ENCODE peak calls at places on chromosomes 6 and 20, in six cellular contexts. Q is astrocyte of the spinal cord, T is GM20000, I is AG09319, L is heart left ventricle, H is neural crest cell. Y is an unnamed sample.

GRCh38 chr6:149233056-149233715 is 84.3 kb upstream of the TAB2 start:
- DNase-seq in Q (peak), T (no peak), I (peak), L (no peak), H (no peak), Y (no peak)

GRCh38 chr6:43052842-43053544 is 658 bp downstream of the CUL7 start:
- DNase-seq in Q (peak), T (peak), I (no peak), L (no peak), H (no peak), Y (peak)

GRCh38 chr6:134034951-134035822 is 17.2 kb downstream of the SLC2A12 start:
- DNase-seq in Q (peak), T (no peak), I (no peak), L (no peak), H (no peak), Y (no peak)

GRCh38 chr20:51306521-51307358 is 235.8 kb downstream of the NFATC2 start:
- DNase-seq in Q (peak), T (peak), I (peak), L (peak), H (peak), Y (peak)

GRCh38 chr20:973785-974194 is 28.3 kb downstream of the RSPO4 start:
- DNase-seq in Q (peak), T (peak), I (no peak), L (peak), H (no peak), Y (peak)

GRCh38 chr6:30647802-30648460 is 998 bp downstream of the C6orf136 start:
- DNase-seq in Q (peak), T (no peak), I (no peak), L (no peak), H (no peak), Y (no peak)

GRCh38 chr6:119524410-119524809 is 174.8 kb upstream of the MAN1A1 start:
- DNase-seq in Q (no peak), T (no peak), I (no peak), L (no peak), H (no peak), Y (no peak)

GRCh38 chr6:108492131-108492766 is 68.5 kb upstream of the FOXO3 start:
- DNase-seq in Q (peak), T (peak), I (peak), L (no peak), H (no peak), Y (peak)

GRCh38 chr6:4687989-4688947 is 87.9 kb upstream of the CDYL start:
- DNase-seq in Q (peak), T (no peak), I (peak), L (no peak), H (no peak), Y (no peak)

GRCh38 chr6:43899830-43900229 is 129.8 kb downstream of the VEGFA start:
- DNase-seq in Q (no peak), T (no peak), I (no peak), L (no peak), H (no peak), Y (no peak)

GRCh38 chr20:25315418-25316210 is 67.7 kb downstream of the PYGB start:
- DNase-seq in Q (peak), T (no peak), I (no peak), L (peak), H (no peak), Y (no peak)

GRCh38 chr20:17616480-17617211 is 46.8 kb downstream of the DSTN start:
- DNase-seq in Q (no peak), T (no peak), I (no peak), L (peak), H (no peak), Y (no peak)

GRCh38 chr6:11648889-11649288 is 111.3 kb downstream of the TMEM170B start:
- DNase-seq in Q (no peak), T (no peak), I (no peak), L (no peak), H (no peak), Y (no peak)

GRCh38 chr6:113328886-113329381 is 528.2 kb upstream of the MARCKS start:
- DNase-seq in Q (peak), T (no peak), I (no peak), L (no peak), H (peak), Y (no peak)

GRCh38 chr20:11553603-11554002 is 364.1 kb upstream of the BTBD3 start:
- DNase-seq in Q (peak), T (no peak), I (no peak), L (no peak), H (no peak), Y (no peak)

GRCh38 chr6:37517411-37517812 is 17.7 kb upstream of the CCDC167 start:
- DNase-seq in Q (no peak), T (no peak), I (no peak), L (no peak), H (no peak), Y (peak)

GRCh38 chr6:87837876-87838275 is 135.8 kb upstream of the AKIRIN2 start:
- DNase-seq in Q (no peak), T (no peak), I (no peak), L (no peak), H (no peak), Y (no peak)

GRCh38 chr20:50126662-50127061 is 13.7 kb upstream of the UBE2V1 start:
- DNase-seq in Q (no peak), T (no peak), I (no peak), L (no peak), H (no peak), Y (no peak)

GRCh38 chr6:148658701-148659100 is 88.1 kb upstream of the UST start:
- DNase-seq in Q (no peak), T (no peak), I (no peak), L (no peak), H (no peak), Y (no peak)

GRCh38 chr6:118860880-118861279 is 33.1 kb upstream of the ASF1A start:
- DNase-seq in Q (no peak), T (no peak), I (no peak), L (peak), H (no peak), Y (no peak)

GRCh38 chr6:122832515-122833228 is 43.6 kb downstream of the SMPDL3A start:
- DNase-seq in Q (no peak), T (no peak), I (no peak), L (no peak), H (no peak), Y (no peak)
- TF ChIP-seq CTCF in Q (no peak), T (no peak), I (no peak), L (no peak), H (no peak), Y (no peak)

DNA sequence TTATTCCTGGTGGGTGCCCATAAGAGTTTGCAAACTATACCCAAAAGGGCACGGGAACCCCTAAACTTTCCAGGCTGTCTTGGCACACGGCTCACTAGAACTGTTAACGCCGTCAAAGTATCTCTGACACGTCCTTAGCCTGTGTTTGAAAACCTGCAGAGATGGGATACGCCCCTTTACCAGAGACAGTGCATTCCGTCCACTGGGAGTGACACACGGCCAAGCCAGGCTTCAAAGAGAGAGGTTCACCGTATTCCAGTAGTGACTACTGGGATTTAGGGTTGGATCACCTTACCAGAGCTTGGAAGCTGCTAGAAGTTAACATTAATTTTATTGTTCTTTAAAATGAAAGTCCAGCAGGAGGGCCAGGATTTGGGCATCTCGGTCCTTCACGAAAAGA is 94.9 kb downstream of the THBS2 start:
- DNase-seq in Q (peak), T (no peak), I (no peak), L (no peak), H (no peak), Y (no peak)
- TF ChIP-seq CTCF in Q (no peak), T (no peak), I (no peak), L (no peak), H (no peak), Y (no peak)

DNA sequence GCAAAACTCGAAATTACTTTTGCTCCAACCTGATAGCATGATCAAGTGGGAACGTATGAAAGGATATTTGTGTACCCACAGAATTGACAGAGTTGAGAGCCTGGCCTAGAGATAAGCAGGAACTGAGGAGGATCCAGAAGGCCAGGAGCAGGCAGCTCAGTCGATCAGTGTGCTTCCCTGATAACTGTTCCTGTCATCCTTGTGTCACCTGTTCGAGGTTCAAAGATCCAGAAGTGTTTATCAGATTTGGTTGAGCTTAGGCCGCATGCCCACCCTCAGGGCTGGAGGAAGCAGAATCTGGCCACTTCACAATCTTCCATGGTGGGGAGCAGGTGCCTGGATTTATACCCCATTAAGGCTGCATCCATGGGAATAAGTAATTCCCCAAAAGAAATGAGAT is 124.8 kb downstream of the QRSL1 start:
- DNase-seq in Q (no peak), T (no peak), I (no peak), L (no peak), H (no peak), Y (no peak)
- TF ChIP-seq CTCF in Q (no peak), T (no peak), I (no peak), L (no peak), H (no peak), Y (no peak)

GRCh38 chr6:47690791-47691190 is 7.6 kb upstream of the ADGRF4 start:
- DNase-seq in Q (no peak), T (no peak), I (no peak), L (no peak), H (no peak), Y (no peak)

GRCh38 chr6:47687432-47687831 is 10.9 kb upstream of the ADGRF4 start:
- DNase-seq in Q (no peak), T (no peak), I (no peak), L (no peak), H (no peak), Y (no peak)

GRCh38 chr6:47690209-47690608 is 8.2 kb upstream of the ADGRF4 start:
- DNase-seq in Q (no peak), T (no peak), I (no peak), L (no peak), H (no peak), Y (no peak)
- TF ChIP-seq CTCF in Q (no peak), T (no peak), I (no peak), L (no peak), H (no peak), Y (no peak)

GRCh38 chr6:130825772-130826441 is 1.3 kb upstream of the SMLR1 start:
- DNase-seq in Q (no peak), T (no peak), I (no peak), L (no peak), H (no peak), Y (peak)
- TF ChIP-seq CTCF in Q (no peak), T (no peak), I (no peak), L (no peak), H (no peak), Y (no peak)

GRCh38 chr6:165889636-165890403 is 226.8 kb upstream of the PDE10A start:
- DNase-seq in Q (peak), T (peak), I (no peak), L (no peak), H (peak), Y (peak)
- TF ChIP-seq CTCF in Q (peak), T (peak), I (peak), L (peak), H (peak), Y (peak)

GRCh38 chr20:58893355-58894151 is 41.0 kb downstream of the GNAS start:
- DNase-seq in Q (no peak), T (no peak), I (no peak), L (no peak), H (no peak), Y (peak)

GRCh38 chr20:58891076-58891685 is 38.7 kb downstream of the GNAS start:
- DNase-seq in Q (peak), T (peak), I (peak), L (peak), H (peak), Y (peak)

GRCh38 chr20:58891686-58892125 is 39.2 kb downstream of the GNAS start:
- DNase-seq in Q (no peak), T (peak), I (no peak), L (peak), H (peak), Y (peak)

GRCh38 chr20:58892932-58893224 is 40.4 kb downstream of the GNAS start:
- DNase-seq in Q (no peak), T (no peak), I (no peak), L (no peak), H (no peak), Y (no peak)

GRCh38 chr20:58892126-58892931 is 39.8 kb downstream of the GNAS start:
- DNase-seq in Q (peak), T (peak), I (no peak), L (peak), H (peak), Y (peak)
- TF ChIP-seq CTCF in Q (peak), T (no peak), I (peak), L (no peak), H (no peak), Y (no peak)

DNA sequence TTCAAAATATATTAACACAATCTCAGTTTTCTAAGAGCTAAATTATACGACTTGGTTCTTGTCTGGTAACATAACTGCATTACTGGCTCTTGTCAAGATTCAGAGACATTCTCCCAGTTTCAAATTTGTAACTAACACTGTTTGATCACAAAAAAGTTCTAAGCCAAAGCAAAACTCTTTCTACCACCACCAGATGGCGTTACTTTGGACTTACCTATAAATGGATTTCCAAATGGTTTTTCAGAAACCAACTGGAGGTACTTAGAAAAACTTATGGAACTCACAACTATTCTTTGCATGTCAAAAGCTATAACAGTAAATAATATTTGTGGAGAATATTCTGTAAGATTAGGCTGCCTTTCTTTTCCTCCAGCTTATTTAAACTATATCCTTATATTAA is 34.2 kb upstream of the GFRAL start:
- DNase-seq in Q (peak), T (no peak), I (no peak), L (no peak), H (no peak), Y (peak)
- TF ChIP-seq CTCF in Q (peak), T (no peak), I (peak), L (no peak), H (peak), Y (peak)

GRCh38 chr6:3372912-3373554 is 83.8 kb downstream of the SLC22A23 start:
- DNase-seq in Q (no peak), T (no peak), I (no peak), L (no peak), H (no peak), Y (no peak)

GRCh38 chr6:3371222-3371949 is 85.5 kb downstream of the SLC22A23 start:
- DNase-seq in Q (no peak), T (no peak), I (no peak), L (no peak), H (no peak), Y (no peak)

GRCh38 chr6:3370361-3371221 is 86.3 kb downstream of the SLC22A23 start:
- DNase-seq in Q (no peak), T (no peak), I (no peak), L (no peak), H (no peak), Y (no peak)

GRCh38 chr6:3373597-3374203 is 83.2 kb downstream of the SLC22A23 start:
- DNase-seq in Q (no peak), T (no peak), I (no peak), L (no peak), H (no peak), Y (no peak)

GRCh38 chr6:3372184-3372846 is 84.5 kb downstream of the SLC22A23 start:
- DNase-seq in Q (no peak), T (no peak), I (no peak), L (no peak), H (no peak), Y (no peak)
- TF ChIP-seq CTCF in Q (peak), T (peak), I (peak), L (no peak), H (peak), Y (no peak)

DNA sequence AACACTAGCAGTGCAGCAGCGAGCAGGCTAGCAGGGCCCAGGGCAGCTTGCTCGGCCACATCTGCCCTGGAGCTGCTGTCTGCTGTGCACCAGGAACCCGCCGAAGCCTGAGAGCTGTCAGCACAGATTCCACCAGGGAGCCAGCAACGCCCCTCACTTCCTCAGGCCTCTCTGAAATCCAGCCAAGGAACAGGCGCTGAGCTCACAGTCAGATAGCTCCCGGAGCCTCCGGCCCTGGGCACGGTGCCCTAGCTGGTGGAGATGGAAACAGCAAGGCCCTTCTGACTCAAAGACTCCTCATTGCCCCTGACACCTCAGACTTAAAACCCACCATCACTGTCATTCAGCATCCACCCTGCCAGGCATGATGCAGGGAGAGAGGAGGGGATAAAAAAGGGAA is 839.4 kb downstream of the MAFB start:
- DNase-seq in Q (peak), T (no peak), I (peak), L (peak), H (no peak), Y (no peak)
- TF ChIP-seq CTCF in Q (no peak), T (no peak), I (no peak), L (no peak), H (no peak), Y (no peak)